ENCODE peak calls at places on chromosomes 7 and 10, in four cellular contexts. E, S, U and V are unnamed samples.

GRCh38 chr7:130400120-130400572 is 19.9 kb downstream of the CPA1 start:
- DNase-seq in S (no peak), E (no peak), U (no peak), V (no peak)

GRCh38 chr10:132508497-132509443 is 28.8 kb upstream of the INPP5A start:
- DNase-seq in E (no peak), U (no peak), S (no peak), V (no peak)

GRCh38 chr7:88452648-88453047 is 146.0 kb upstream of the STEAP4 start:
- DNase-seq in U (no peak), S (no peak), E (no peak), V (no peak)

GRCh38 chr7:113289140-113289740 is 170.9 kb upstream of the SMIM30 start:
- DNase-seq in S (no peak), E (peak), U (no peak), V (peak)

GRCh38 chr7:46215987-46216567 is 295.0 kb upstream of the IGFBP3 start:
- DNase-seq in U (no peak), S (no peak), E (peak), V (peak)

GRCh38 chr10:56360967-56361841 is at the start of gene ZWINT:
- DNase-seq in E (peak), S (peak), U (peak), V (peak)

GRCh38 chr7:143434660-143435059 is 8.6 kb upstream of the TAS2R60 start:
- DNase-seq in U (no peak), S (no peak), E (no peak), V (no peak)

GRCh38 chr7:137081276-137081675 is 212.8 kb downstream of the CHRM2 start:
- DNase-seq in U (no peak), S (no peak), E (no peak), V (no peak)

GRCh38 chr10:124494050-124494807 is 32.6 kb downstream of the LHPP start:
- DNase-seq in E (no peak), U (no peak), S (no peak), V (no peak)

GRCh38 chr7:146146866-146147265 is 30.3 kb downstream of the CNTNAP2 start:
- DNase-seq in E (no peak), S (no peak), U (no peak), V (no peak)

GRCh38 chr7:28483112-28483511 is 70.8 kb downstream of the CREB5 start:
- DNase-seq in S (no peak), E (no peak), U (no peak), V (peak)

GRCh38 chr10:130409346-130409745 is 273.2 kb downstream of the GLRX3 start:
- DNase-seq in U (no peak), E (no peak), S (no peak), V (no peak)

GRCh38 chr7:7639421-7639820 is 1.1 kb upstream of the UMAD1 start:
- DNase-seq in S (no peak), U (no peak), E (no peak), V (no peak)

GRCh38 chr10:782751-783648 is 93.5 kb upstream of the DIP2C start:
- DNase-seq in U (no peak), S (no peak), E (no peak), V (no peak)

GRCh38 chr10:132397036-132397541 is at the start of gene PWWP2B:
- DNase-seq in S (no peak), U (no peak), E (no peak), V (no peak)

GRCh38 chr7:39535720-39536119 is 30.5 kb upstream of the YAE1 start:
- DNase-seq in E (no peak), U (no peak), S (no peak), V (no peak)

GRCh38 chr7:157936976-157937375 is 600.2 kb downstream of the DNAJB6 start:
- DNase-seq in U (no peak), S (no peak), E (no peak), V (no peak)

GRCh38 chr7:25953859-25954258 is 198.1 kb upstream of the NFE2L3 start:
- DNase-seq in U (no peak), E (no peak), S (no peak), V (no peak)

GRCh38 chr7:140659727-140660396 is 12.9 kb upstream of the ADCK2 start:
- DNase-seq in U (no peak), E (no peak), S (no peak), V (no peak)

GRCh38 chr10:30435068-30435422 is 1.1 kb downstream of the MAP3K8 start:
- DNase-seq in U (no peak), S (no peak), E (no peak), V (no peak)

GRCh38 chr7:96152706-96153105 is 169.2 kb downstream of the SLC25A13 start:
- DNase-seq in E (no peak), U (no peak), S (no peak), V (no peak)

GRCh38 chr10:49622426-49623425 is 8.9 kb downstream of the CHAT start:
- DNase-seq in S (no peak), E (no peak), U (no peak), V (no peak)

GRCh38 chr7:51055039-51055840 is 261.4 kb downstream of the COBL start:
- DNase-seq in S (no peak), U (no peak), E (no peak), V (no peak)

GRCh38 chr7:39379416-39379815 is 186.8 kb upstream of the YAE1 start:
- DNase-seq in S (no peak), U (no peak), E (no peak), V (no peak)

GRCh38 chr10:110010076-110011069 is 2.6 kb downstream of the ADD3 start:
- DNase-seq in U (peak), S (no peak), E (peak), V (no peak)

GRCh38 chr10:131618587-131619267 is 282.1 kb upstream of the PPP2R2D start:
- DNase-seq in E (no peak), U (no peak), S (no peak), V (no peak)

GRCh38 chr7:120591-120991 is 71.8 kb upstream of the FAM20C start:
- DNase-seq in E (no peak), S (no peak), U (no peak), V (no peak)

GRCh38 chr7:73812996-73813395 is 17.8 kb upstream of the CLDN4 start:
- DNase-seq in E (no peak), S (no peak), U (no peak), V (no peak)
- TF ChIP-seq SUZ12 in E (no peak), S (no peak), U (no peak), V (no peak)

DNA sequence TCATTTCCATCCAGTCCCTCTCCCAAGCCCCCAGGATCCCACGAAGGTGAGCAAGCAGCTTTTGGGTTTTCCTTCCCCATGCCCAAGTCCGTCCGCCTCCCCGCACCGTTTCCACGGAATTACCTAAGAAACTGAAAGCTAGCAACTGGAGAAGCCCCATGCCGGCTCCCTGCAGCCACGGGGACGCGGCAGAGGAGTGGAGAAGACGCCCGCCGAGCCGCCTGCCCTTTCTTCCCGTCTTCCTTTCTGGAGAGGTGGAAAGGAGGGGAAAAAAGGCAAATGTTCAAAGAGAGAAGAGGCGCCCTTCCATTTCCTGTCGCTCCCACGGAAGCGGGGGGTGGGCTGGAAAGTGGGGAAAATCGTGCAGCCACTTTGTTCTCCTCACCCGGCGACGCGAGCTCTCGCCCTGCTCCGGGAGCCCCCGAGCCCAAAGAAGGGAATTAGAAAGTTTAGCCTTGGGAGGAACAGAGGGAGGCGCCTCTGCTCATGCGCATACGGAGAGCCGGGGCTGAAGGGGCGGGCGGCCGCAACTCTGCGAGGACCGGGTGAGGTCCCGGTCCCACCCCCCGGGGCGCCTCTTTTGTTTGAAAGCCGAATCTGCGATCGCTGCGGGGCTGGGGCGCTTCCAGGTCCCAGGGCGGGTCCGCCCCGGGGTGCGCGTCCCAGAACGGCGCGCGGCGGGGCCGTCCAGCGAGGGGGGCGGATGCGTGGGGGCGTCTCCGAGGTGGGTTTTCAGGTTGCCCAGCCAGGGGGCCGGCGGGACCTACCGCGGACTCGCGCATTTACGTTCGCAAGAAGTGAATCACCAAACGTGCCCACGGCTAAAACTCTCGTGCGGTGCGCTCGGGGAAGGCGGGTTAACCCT is at the start of gene LAMB1:
- DNase-seq in E (peak), U (no peak), S (no peak), V (peak)
- TF ChIP-seq YY1 in E (peak), U (no peak), S (no peak), V (no peak)

GRCh38 chr10:112532053-112532658 is 85.1 kb downstream of the VTI1A start:
- DNase-seq in U (peak), E (no peak), S (no peak), V (no peak)
- H3K4me3 ChIP-seq in U (peak), E (no peak), S (no peak), V (no peak)

DNA sequence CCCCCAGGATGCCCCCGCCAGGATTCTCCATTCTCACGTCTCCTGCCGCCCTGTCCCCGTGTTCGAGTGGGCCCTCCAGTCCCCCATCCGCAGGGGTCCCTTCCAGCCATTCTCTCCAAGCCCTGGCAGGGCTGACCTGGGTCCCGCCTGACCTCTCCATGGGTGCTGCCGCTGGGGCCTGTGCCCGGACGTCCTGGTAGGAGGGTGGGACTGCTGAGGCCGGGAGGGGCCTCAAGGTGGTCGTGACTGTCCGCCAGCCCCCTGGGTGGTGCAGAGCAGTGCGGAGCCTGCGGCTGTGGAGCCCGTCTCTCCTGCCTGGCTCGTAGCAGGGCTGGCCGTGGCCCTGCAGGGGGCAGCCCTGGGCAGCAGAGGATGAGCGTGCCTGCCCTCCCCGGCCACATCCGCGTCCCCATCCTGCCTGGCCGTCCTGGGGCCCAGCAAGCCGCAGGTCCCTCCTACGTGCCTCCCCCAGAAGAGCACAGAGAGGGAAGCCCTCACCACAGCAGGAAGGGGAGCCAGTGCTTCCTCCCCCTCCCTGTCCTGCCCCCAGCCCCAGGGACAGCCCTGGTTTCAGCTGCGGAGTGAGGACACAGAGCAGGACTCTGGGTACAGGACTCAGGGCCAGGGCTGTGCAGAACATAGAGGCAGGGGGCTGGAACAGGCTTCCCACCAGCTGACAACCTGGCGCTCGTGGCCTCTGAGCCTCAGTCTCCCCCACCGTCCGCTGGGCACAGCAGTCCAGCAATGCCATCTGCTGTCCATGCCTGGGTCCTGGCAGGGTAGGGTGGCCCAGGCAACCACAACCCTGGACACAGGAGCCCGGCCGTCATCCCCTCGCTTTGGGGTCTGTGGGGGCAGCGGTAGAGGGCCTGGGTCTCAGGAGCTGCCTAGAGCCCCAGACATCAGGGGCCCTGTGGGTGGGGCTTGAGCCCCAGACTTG is 1.5 kb upstream of the GRIFIN start:
- DNase-seq in S (peak), E (peak), U (no peak), V (peak)
- TF ChIP-seq SUZ12 in S (no peak), E (no peak), U (no peak), V (no peak)

GRCh38 chr7:135001390-135002165 is 15.3 kb downstream of the AGBL3 start:
- DNase-seq in S (no peak), U (no peak), E (peak), V (no peak)
- TF ChIP-seq YY1 in S (no peak), U (no peak), E (no peak), V (no peak)

DNA sequence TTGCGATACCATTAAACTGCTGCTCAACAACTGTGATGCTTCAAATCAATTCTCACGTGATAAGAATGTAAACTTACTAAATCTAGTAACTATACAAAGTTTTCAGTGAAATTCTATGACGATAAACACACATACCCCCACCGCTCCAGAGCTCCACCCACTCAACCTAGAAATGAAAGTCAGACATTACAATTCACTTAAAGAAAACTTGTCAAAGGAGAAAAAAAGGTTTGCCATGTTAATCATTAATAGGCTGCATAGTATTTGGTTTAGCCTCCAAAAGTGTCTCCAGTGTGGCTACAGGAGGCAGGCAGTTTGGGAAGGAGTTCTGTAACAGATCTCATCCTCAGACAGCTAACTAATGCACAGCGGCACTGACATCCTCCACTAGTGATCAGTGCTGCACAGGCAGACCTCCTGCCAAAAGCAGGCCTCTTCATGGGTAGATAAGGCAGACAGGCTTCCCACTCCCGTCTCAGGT is 3.1 kb downstream of the HERPUD2 start:
- DNase-seq in E (peak), S (no peak), U (no peak), V (no peak)
- H3K4me3 ChIP-seq in E (no peak), S (no peak), U (peak), V (no peak)

DNA sequence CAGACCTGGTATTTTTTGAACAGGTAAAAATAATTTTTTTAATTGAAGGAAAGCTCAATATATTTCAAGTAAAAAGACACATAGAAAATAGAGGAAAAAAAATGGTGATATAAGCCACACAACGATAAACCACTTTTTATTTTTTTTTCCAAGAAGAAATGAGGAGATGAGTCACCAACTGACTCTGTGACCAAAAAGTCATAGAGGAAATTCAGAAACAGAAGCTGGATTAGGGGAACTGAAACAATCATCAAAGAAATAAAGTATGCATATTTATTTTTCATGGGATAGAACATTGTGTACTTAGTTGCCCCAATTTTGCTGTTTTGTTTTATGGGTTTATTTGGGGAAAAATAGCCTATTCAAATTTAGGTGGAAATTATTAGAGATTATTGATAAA is 176.8 kb upstream of the AGR3 start:
- DNase-seq in U (no peak), E (no peak), S (no peak), V (no peak)
- TF ChIP-seq SUZ12 in U (no peak), E (no peak), S (no peak), V (no peak)